ENCODE peak calls at places on chromosomes 13 and 19, in five cellular contexts. W is mucosa of descending colon, U is colonic mucosa, F is choroid plexus epithelial cell, H is Calu3. S is an unnamed sample.

GRCh38 chr13:82062772-82063171 is 1721.8 kb upstream of the SPRY2 start:
- DNase-seq in W (no peak), F (peak; percentile 31), U (no peak), H (no peak), S (no peak)

GRCh38 chr19:518292-519231 is 11.3 kb downstream of the TPGS1 start:
- DNase-seq in U (no peak), F (no peak), W (peak; percentile 67), H (no peak), S (peak; percentile 72)

GRCh38 chr19:44818470-44818856 is 9.6 kb downstream of the BCAM start:
- DNase-seq in U (no peak), F (no peak), W (no peak), H (no peak), S (no peak)

GRCh38 chr19:48967346-48968178 is 2.5 kb downstream of the FTL start:
- DNase-seq in W (no peak), U (no peak), H (no peak), F (peak; percentile 68), S (no peak)

GRCh38 chr13:41649659-41650058 is 192.3 kb downstream of the RGCC start:
- DNase-seq in F (peak; percentile 79), H (no peak), W (no peak), U (no peak), S (no peak)

GRCh38 chr19:48644839-48645651 is 942 bp downstream of the CA11 start:
- DNase-seq in F (peak; percentile 90), U (peak; percentile 75), H (peak; percentile 72), W (peak; percentile 63), S (peak; percentile 71)

GRCh38 chr19:2561895-2562294 is 86.0 kb downstream of the GADD45B start:
- DNase-seq in W (no peak), H (no peak), F (no peak), U (no peak), S (no peak)

GRCh38 chr19:2315818-2316353 is 7.9 kb upstream of the LINGO3 start:
- DNase-seq in H (peak; percentile 65), W (peak; percentile 75), F (peak; percentile 70), U (peak; percentile 59), S (peak; percentile 82)

GRCh38 chr13:96822900-96823299 is 171.4 kb downstream of the OXGR1 start:
- DNase-seq in F (peak; percentile 26), U (peak; percentile 25), H (peak; percentile 4), W (peak; percentile 54), S (peak; percentile 29)

GRCh38 chr19:48480476-48481190 is 11.5 kb downstream of the CYTH2 start:
- DNase-seq in F (peak; percentile 74), U (peak; percentile 44), W (peak; percentile 66), H (no peak), S (peak; percentile 66)

GRCh38 chr19:33292595-33293254 is 9.6 kb downstream of the CEBPA start:
- DNase-seq in U (peak; percentile 81), F (no peak), H (no peak), W (peak; percentile 81), S (no peak)

GRCh38 chr13:41178040-41178439 is 16.3 kb downstream of the KBTBD7 start:
- DNase-seq in F (peak; percentile 45), H (no peak), U (no peak), W (no peak), S (no peak)

GRCh38 chr13:55219538-55219937 is 1921.2 kb upstream of the PRR20A start:
- DNase-seq in F (no peak), W (no peak), U (no peak), H (no peak), S (no peak)

GRCh38 chr19:33486936-33487793 is 34.4 kb downstream of the PEPD start:
- DNase-seq in W (no peak), F (no peak), H (no peak), U (no peak), S (no peak)

GRCh38 chr19:53664760-53665159 is 33.0 kb downstream of the DPRX start:
- DNase-seq in W (no peak), F (no peak), H (no peak), U (no peak), S (no peak)

GRCh38 chr19:13149628-13150186 is 468 bp downstream of the STX10 start:
- DNase-seq in W (peak; percentile 80), F (peak; percentile 51), H (no peak), U (no peak), S (peak; percentile 79)

GRCh38 chr19:2494447-2495129 is 18.7 kb downstream of the GADD45B start:
- DNase-seq in W (peak; percentile 83), H (peak; percentile 33), F (peak; percentile 85), U (peak; percentile 76), S (no peak)

GRCh38 chr19:33467851-33468250 is 53.7 kb downstream of the PEPD start:
- DNase-seq in F (no peak), W (no peak), H (no peak), U (no peak), S (peak; percentile 8)

GRCh38 chr13:70310720-70311119 is 202.5 kb upstream of the KLHL1 start:
- DNase-seq in W (no peak), H (peak; percentile 8), F (peak; percentile 68), U (peak; percentile 21), S (no peak)

GRCh38 chr13:19795956-19796355 is 13.2 kb upstream of the PSPC1 start:
- DNase-seq in F (no peak), H (no peak), U (no peak), W (no peak), S (no peak)

GRCh38 chr13:38990693-38991092 is at the start of gene STOML3:
- DNase-seq in H (no peak), F (peak; percentile 54), U (no peak), W (no peak), S (no peak)

GRCh38 chr13:31908696-31909386 is 122.7 kb upstream of the FRY start:
- DNase-seq in W (no peak), H (no peak), F (no peak), U (no peak), S (no peak)

GRCh38 chr13:44274838-44275237 is 98.8 kb upstream of the SERP2 start:
- DNase-seq in W (no peak), F (no peak), H (no peak), U (no peak), S (no peak)

GRCh38 chr13:97127842-97128241 is 94.3 kb upstream of the MBNL2 start:
- DNase-seq in F (no peak), U (no peak), W (no peak), H (no peak), S (no peak)

GRCh38 chr13:82747948-82748347 is 1134.3 kb downstream of the SLITRK1 start:
- DNase-seq in U (no peak), W (no peak), H (no peak), F (peak; percentile 58), S (no peak)

GRCh38 chr13:91369432-91369831 is 21.9 kb downstream of the MIR17HG start:
- DNase-seq in H (no peak), U (no peak), W (no peak), F (peak; percentile 41), S (no peak)

GRCh38 chr19:3586707-3587346 is 1.5 kb downstream of the GIPC3 start:
- DNase-seq in W (no peak), H (no peak), F (no peak), U (no peak), S (no peak)

GRCh38 chr13:23510979-23511735 is 59.1 kb upstream of the TNFRSF19 start:
- DNase-seq in F (peak; percentile 78), U (no peak), W (no peak), H (no peak), S (peak; percentile 46)

GRCh38 chr13:57925250-57925649 is 293.7 kb downstream of the PCDH17 start:
- DNase-seq in H (no peak), U (no peak), W (no peak), F (peak; percentile 0), S (no peak)

GRCh38 chr19:12969292-12969988 is at the start of gene DAND5:
- DNase-seq in F (no peak), H (no peak), U (no peak), W (no peak), S (no peak)

GRCh38 chr13:46106839-46107371 is 2.1 kb upstream of the CPB2 start:
- DNase-seq in H (no peak), U (no peak), W (no peak), F (no peak), S (no peak)

GRCh38 chr13:21010621-21011020 is 50.8 kb downstream of the LATS2 start:
- DNase-seq in H (no peak), W (no peak), F (peak; percentile 55), U (no peak), S (no peak)

GRCh38 chr19:1063909-1064660 is 2.9 kb upstream of the ARHGAP45 start:
- DNase-seq in W (peak; percentile 45), F (no peak), U (peak; percentile 35), H (no peak), S (no peak)

DNA sequence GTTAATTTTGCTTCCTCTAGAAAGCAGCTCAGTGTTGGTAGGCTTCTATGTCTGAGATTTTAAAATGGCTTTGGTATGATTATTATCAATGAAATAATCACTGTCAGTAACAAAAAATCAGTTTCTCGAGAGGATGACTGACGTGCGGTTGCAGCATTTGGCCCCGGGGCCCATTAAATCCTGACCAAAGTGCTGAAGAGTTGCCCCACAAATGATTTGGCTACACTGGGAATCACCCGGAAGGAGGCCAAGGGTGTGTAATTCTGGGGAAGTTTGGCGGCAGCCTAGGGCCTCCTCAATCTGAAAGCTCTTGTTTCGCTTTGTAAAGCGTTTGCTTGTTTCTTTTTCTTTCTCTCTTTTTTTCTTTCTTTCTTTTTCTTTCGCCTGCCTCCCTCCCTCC is 32.5 kb upstream of the URI1 start:
- DNase-seq in W (no peak), U (no peak), H (no peak), F (no peak), S (no peak)
- TF ChIP-seq CTCF in W (no peak), U (no peak), H (no peak), F (no peak), S (no peak)

DNA sequence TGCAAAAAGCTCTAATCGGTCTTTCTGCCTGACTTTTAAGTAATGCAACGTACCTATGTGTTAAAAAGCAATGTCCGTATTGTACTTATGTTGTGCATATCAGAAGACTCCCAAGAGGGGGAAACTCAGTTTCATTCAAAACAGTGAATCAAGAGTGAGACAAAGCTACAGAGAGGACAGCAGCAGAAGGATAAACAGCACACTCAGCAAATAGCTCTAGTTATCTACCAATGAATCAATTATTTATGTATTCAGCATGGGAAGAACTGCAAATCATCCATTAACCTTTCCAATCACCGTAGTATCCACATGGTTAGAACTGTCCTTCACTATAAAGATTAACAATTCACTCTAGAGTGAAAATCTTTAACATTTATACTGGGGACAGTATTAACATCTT is 36.7 kb upstream of the SOHLH2 start:
- DNase-seq in F (peak; percentile 4), U (no peak), W (no peak), H (no peak), S (no peak)
- TF ChIP-seq CTCF in F (no peak), U (no peak), W (no peak), H (no peak), S (no peak)

DNA sequence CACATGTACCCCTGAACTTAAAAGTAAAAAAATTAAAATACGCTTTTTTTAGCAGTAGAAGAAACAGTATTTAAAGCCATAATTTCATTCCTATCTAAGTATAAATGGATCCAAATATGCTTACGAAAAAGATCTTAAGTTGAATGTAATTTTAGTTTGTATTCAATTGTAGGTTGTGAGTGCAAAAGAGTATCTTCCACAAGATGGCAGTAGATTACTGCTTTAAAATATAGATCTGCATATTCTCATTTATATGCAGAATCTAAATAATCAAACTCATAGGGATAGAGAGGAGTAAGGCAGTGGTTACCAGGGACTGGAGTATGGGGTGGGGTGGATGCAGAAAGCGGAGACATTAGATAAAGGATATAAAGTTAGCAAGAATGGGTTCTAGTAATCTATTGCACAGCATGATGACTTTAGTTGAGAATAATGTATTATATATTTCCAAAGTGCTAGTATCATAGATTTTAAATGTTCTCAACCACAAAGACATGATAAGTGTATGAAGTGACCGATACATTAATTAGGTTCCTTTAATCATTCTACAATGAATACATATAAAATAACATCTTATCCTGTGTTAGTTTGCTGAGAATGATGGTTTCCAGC is 14.2 kb downstream of the OR7A17 start:
- DNase-seq in H (no peak), W (no peak), U (no peak), F (peak; percentile 50), S (no peak)
- TF ChIP-seq CTCF in H (no peak), W (no peak), U (peak; percentile 17), F (peak; percentile 55), S (peak; percentile 49)

GRCh38 chr13:112934075-112934474 is 34.9 kb upstream of the MCF2L start:
- DNase-seq in U (no peak), H (no peak), W (no peak), F (peak; percentile 39), S (no peak)
- TF ChIP-seq CTCF in U (no peak), H (no peak), W (no peak), F (no peak), S (no peak)